ENCODE peak calls at places on chromosomes 7 and 10, in seven cellular contexts. One of them, this sample, is unnamed.

GRCh38 chr7:66697451-66698438 is 42.8 kb upstream of the RABGEF1 start:
- DNase-seq in ovary: peak
- DNase-seq in upper lobe of left lung: no peak
- DNase-seq in HCT116: no peak
- DNase-seq in GM12878: no peak
- DNase-seq in spleen: no peak
- DNase-seq in A549: no peak
- DNase-seq in this sample: no peak

GRCh38 chr10:125868372-125868975 is 12.6 kb downstream of the DHX32 start:
- DNase-seq in ovary: no peak
- DNase-seq in upper lobe of left lung: no peak
- DNase-seq in HCT116: peak
- DNase-seq in GM12878: no peak
- DNase-seq in spleen: no peak
- DNase-seq in A549: peak
- DNase-seq in this sample: no peak

GRCh38 chr7:12709731-12710502 is 22.5 kb downstream of the ARL4A start:
- DNase-seq in ovary: no peak
- DNase-seq in upper lobe of left lung: no peak
- DNase-seq in HCT116: no peak
- DNase-seq in GM12878: no peak
- DNase-seq in spleen: no peak
- DNase-seq in A549: no peak
- DNase-seq in this sample: no peak

GRCh38 chr10:79159141-79159619 is 90.4 kb downstream of the ZMIZ1 start:
- DNase-seq in ovary: no peak
- DNase-seq in upper lobe of left lung: no peak
- DNase-seq in HCT116: no peak
- DNase-seq in GM12878: no peak
- DNase-seq in spleen: no peak
- DNase-seq in A549: no peak
- DNase-seq in this sample: no peak

GRCh38 chr7:87599336-87599735 is 1.3 kb downstream of the ABCB1 start:
- DNase-seq in ovary: no peak
- DNase-seq in upper lobe of left lung: no peak
- DNase-seq in HCT116: no peak
- DNase-seq in GM12878: peak
- DNase-seq in spleen: peak
- DNase-seq in A549: no peak
- DNase-seq in this sample: no peak

GRCh38 chr7:155773531-155773930 is 38.7 kb downstream of the SHH start:
- DNase-seq in ovary: no peak
- DNase-seq in upper lobe of left lung: no peak
- DNase-seq in HCT116: no peak
- DNase-seq in GM12878: no peak
- DNase-seq in spleen: no peak
- DNase-seq in A549: no peak
- DNase-seq in this sample: no peak

GRCh38 chr7:15801565-15801964 is 115.1 kb upstream of the MEOX2 start:
- DNase-seq in ovary: peak
- DNase-seq in upper lobe of left lung: no peak
- DNase-seq in HCT116: no peak
- DNase-seq in GM12878: no peak
- DNase-seq in spleen: no peak
- DNase-seq in A549: no peak
- DNase-seq in this sample: no peak

GRCh38 chr7:144738708-144739314 is 97.0 kb downstream of the TPK1 start:
- DNase-seq in ovary: no peak
- DNase-seq in upper lobe of left lung: no peak
- DNase-seq in HCT116: peak
- DNase-seq in GM12878: no peak
- DNase-seq in spleen: no peak
- DNase-seq in A549: peak
- DNase-seq in this sample: no peak

GRCh38 chr10:62047240-62047897 is 145.9 kb downstream of the ARID5B start:
- DNase-seq in ovary: no peak
- DNase-seq in upper lobe of left lung: no peak
- DNase-seq in HCT116: no peak
- DNase-seq in GM12878: no peak
- DNase-seq in spleen: no peak
- DNase-seq in A549: no peak
- DNase-seq in this sample: no peak

GRCh38 chr10:49119746-49120145 is 4.4 kb upstream of the VSTM4 start:
- DNase-seq in ovary: no peak
- DNase-seq in upper lobe of left lung: no peak
- DNase-seq in HCT116: no peak
- DNase-seq in GM12878: no peak
- DNase-seq in spleen: no peak
- DNase-seq in A549: no peak
- DNase-seq in this sample: no peak

GRCh38 chr10:45379891-45380540 is 6.0 kb downstream of the ALOX5 start:
- DNase-seq in ovary: no peak
- DNase-seq in upper lobe of left lung: peak
- DNase-seq in HCT116: no peak
- DNase-seq in GM12878: no peak
- DNase-seq in spleen: peak
- DNase-seq in A549: no peak
- DNase-seq in this sample: peak

GRCh38 chr10:78742406-78742729 is 326.4 kb upstream of the ZMIZ1 start:
- DNase-seq in ovary: no peak
- DNase-seq in upper lobe of left lung: no peak
- DNase-seq in HCT116: no peak
- DNase-seq in GM12878: no peak
- DNase-seq in spleen: no peak
- DNase-seq in A549: no peak
- DNase-seq in this sample: no peak

GRCh38 chr7:45582136-45582742 is 8.1 kb downstream of the ADCY1 start:
- DNase-seq in ovary: no peak
- DNase-seq in upper lobe of left lung: no peak
- DNase-seq in HCT116: no peak
- DNase-seq in GM12878: no peak
- DNase-seq in spleen: peak
- DNase-seq in A549: no peak
- DNase-seq in this sample: no peak

GRCh38 chr10:33477291-33478088 is 143.0 kb upstream of the NRP1 start:
- DNase-seq in ovary: no peak
- DNase-seq in upper lobe of left lung: no peak
- DNase-seq in HCT116: no peak
- DNase-seq in GM12878: no peak
- DNase-seq in spleen: no peak
- DNase-seq in A549: no peak
- DNase-seq in this sample: no peak

DNA sequence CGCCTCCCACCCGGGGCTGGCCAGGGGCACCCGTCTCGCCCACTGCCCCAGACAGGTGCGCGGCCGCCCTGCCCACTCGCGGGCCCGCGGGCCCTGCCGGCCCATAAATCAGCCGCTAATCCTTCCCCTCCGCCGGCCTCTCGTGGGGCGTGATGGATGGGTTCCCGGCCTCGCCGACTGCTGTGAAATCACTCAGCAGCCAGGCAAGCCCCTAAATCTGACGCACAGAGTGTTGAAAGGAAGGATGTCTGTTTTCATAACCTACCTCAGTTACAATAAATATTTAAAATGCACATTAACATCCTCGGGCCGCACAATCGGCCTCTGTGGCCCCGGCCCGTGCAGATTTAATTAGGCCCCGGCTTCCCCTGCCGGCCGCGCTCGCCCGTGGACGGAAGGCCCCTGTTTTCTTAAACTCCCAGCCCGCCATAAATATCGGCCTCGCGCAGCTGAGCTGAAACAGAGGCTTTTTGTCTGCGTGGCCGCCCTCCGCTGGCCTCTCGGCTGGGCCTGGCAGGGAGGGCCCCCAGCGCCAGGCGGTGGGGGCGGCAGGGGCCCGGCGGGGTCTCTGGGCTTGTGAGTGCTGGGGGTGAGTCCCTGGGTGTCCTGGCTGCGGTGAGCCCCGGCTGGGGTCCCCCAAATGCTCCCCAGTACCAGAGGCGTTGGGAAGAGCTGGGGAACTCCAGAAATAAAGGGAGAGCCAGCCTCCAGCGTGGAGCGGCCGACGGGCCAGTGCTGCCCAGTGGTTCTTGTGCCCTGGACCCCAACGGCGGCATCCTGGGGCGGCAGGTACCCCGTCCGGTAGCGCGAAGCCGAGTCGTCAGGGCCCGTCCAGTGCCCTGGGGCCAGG is 90.7 kb downstream of the UNCX start:
- DNase-seq in ovary: no peak
- DNase-seq in upper lobe of left lung: peak
- DNase-seq in HCT116: no peak
- DNase-seq in GM12878: no peak
- DNase-seq in spleen: peak
- DNase-seq in A549: no peak
- DNase-seq in this sample: no peak
- TF ChIP-seq POLR2A in ovary: no peak
- TF ChIP-seq POLR2A in upper lobe of left lung: no peak
- TF ChIP-seq POLR2A in HCT116: no peak
- TF ChIP-seq POLR2A in GM12878: no peak
- TF ChIP-seq POLR2A in spleen: no peak
- TF ChIP-seq POLR2A in A549: no peak
- TF ChIP-seq POLR2A in this sample: no peak

GRCh38 chr10:784759-785538 is 95.5 kb upstream of the DIP2C start:
- DNase-seq in ovary: peak
- DNase-seq in upper lobe of left lung: peak
- DNase-seq in HCT116: peak
- DNase-seq in GM12878: no peak
- DNase-seq in spleen: peak
- DNase-seq in A549: peak
- DNase-seq in this sample: peak
- TF ChIP-seq CTCF in ovary: no peak
- TF ChIP-seq CTCF in upper lobe of left lung: no peak
- TF ChIP-seq CTCF in HCT116: no peak
- TF ChIP-seq CTCF in GM12878: no peak
- TF ChIP-seq CTCF in spleen: no peak
- TF ChIP-seq CTCF in A549: peak
- TF ChIP-seq CTCF in this sample: no peak

GRCh38 chr10:102519246-102519805 is 15.6 kb downstream of the SUFU start:
- DNase-seq in ovary: no peak
- DNase-seq in upper lobe of left lung: no peak
- DNase-seq in HCT116: no peak
- DNase-seq in GM12878: no peak
- DNase-seq in spleen: peak
- DNase-seq in A549: no peak
- DNase-seq in this sample: peak
- H3K4me3 ChIP-seq in ovary: no peak
- H3K4me3 ChIP-seq in upper lobe of left lung: no peak
- H3K4me3 ChIP-seq in HCT116: no peak
- H3K4me3 ChIP-seq in GM12878: no peak
- H3K4me3 ChIP-seq in spleen: no peak
- H3K4me3 ChIP-seq in A549: no peak
- H3K4me3 ChIP-seq in this sample: no peak

GRCh38 chr7:98686466-98687080 is 69.5 kb downstream of the NPTX2 start:
- DNase-seq in ovary: no peak
- DNase-seq in upper lobe of left lung: no peak
- DNase-seq in HCT116: no peak
- DNase-seq in GM12878: no peak
- DNase-seq in spleen: no peak
- DNase-seq in A549: no peak
- DNase-seq in this sample: no peak

GRCh38 chr7:98687331-98687863 is 70.3 kb downstream of the NPTX2 start:
- DNase-seq in ovary: no peak
- DNase-seq in upper lobe of left lung: no peak
- DNase-seq in HCT116: no peak
- DNase-seq in GM12878: no peak
- DNase-seq in spleen: no peak
- DNase-seq in A549: no peak
- DNase-seq in this sample: no peak

GRCh38 chr7:98697083-98697482 is 80.0 kb downstream of the NPTX2 start:
- DNase-seq in ovary: no peak
- DNase-seq in upper lobe of left lung: no peak
- DNase-seq in HCT116: no peak
- DNase-seq in GM12878: no peak
- DNase-seq in spleen: no peak
- DNase-seq in A549: no peak
- DNase-seq in this sample: no peak

DNA sequence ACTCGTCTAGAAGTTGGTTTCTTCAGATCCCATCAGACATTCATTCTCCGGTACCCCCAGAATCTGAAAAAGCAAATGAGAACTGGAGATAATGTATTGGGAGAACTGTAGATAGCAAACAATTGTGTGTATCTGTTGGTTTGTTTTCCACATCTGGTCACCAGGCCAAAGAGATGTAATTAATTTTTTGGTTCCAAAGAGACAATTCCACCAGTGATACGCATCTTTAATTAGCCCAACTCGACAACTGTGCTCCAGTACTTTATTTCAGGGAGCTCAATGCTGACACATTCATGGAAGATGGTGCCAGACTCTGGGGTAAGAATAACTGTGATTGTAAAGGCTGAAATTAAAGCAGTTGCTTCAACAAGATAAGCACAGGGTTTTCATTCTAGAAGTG is 74.5 kb downstream of the NPTX2 start:
- DNase-seq in ovary: no peak
- DNase-seq in upper lobe of left lung: no peak
- DNase-seq in HCT116: no peak
- DNase-seq in GM12878: no peak
- DNase-seq in spleen: no peak
- DNase-seq in A549: no peak
- DNase-seq in this sample: no peak
- TF ChIP-seq POLR2A in ovary: no peak
- TF ChIP-seq POLR2A in upper lobe of left lung: no peak
- TF ChIP-seq POLR2A in HCT116: no peak
- TF ChIP-seq POLR2A in GM12878: no peak
- TF ChIP-seq POLR2A in spleen: no peak
- TF ChIP-seq POLR2A in A549: no peak
- TF ChIP-seq POLR2A in this sample: no peak

GRCh38 chr10:132453470-132453861 is 56.5 kb downstream of the PWWP2B start:
- DNase-seq in ovary: no peak
- DNase-seq in upper lobe of left lung: peak
- DNase-seq in HCT116: no peak
- DNase-seq in GM12878: no peak
- DNase-seq in spleen: peak
- DNase-seq in A549: no peak
- DNase-seq in this sample: no peak

GRCh38 chr10:132452651-132453469 is 55.9 kb downstream of the PWWP2B start:
- DNase-seq in ovary: peak
- DNase-seq in upper lobe of left lung: peak
- DNase-seq in HCT116: no peak
- DNase-seq in GM12878: no peak
- DNase-seq in spleen: peak
- DNase-seq in A549: peak
- DNase-seq in this sample: peak

GRCh38 chr10:132451506-132452215 is 54.7 kb downstream of the PWWP2B start:
- DNase-seq in ovary: peak
- DNase-seq in upper lobe of left lung: peak
- DNase-seq in HCT116: no peak
- DNase-seq in GM12878: no peak
- DNase-seq in spleen: peak
- DNase-seq in A549: no peak
- DNase-seq in this sample: no peak

GRCh38 chr10:132450825-132451505 is 54.0 kb downstream of the PWWP2B start:
- DNase-seq in ovary: peak
- DNase-seq in upper lobe of left lung: peak
- DNase-seq in HCT116: no peak
- DNase-seq in GM12878: no peak
- DNase-seq in spleen: peak
- DNase-seq in A549: no peak
- DNase-seq in this sample: no peak

GRCh38 chr10:132452216-132452650 is 55.2 kb downstream of the PWWP2B start:
- DNase-seq in ovary: peak
- DNase-seq in upper lobe of left lung: peak
- DNase-seq in HCT116: no peak
- DNase-seq in GM12878: no peak
- DNase-seq in spleen: peak
- DNase-seq in A549: no peak
- DNase-seq in this sample: no peak
- TF ChIP-seq CTCF in ovary: no peak
- TF ChIP-seq CTCF in upper lobe of left lung: peak
- TF ChIP-seq CTCF in HCT116: peak
- TF ChIP-seq CTCF in GM12878: no peak
- TF ChIP-seq CTCF in spleen: no peak
- TF ChIP-seq CTCF in A549: peak
- TF ChIP-seq CTCF in this sample: no peak

This sample was measured in lower leg skin.